ENCODE peak calls at places on chromosome 2, in four cellular contexts. X, E, B and U are unnamed samples.
A peak's percentile ranks its signal among the peaks of the same experiment; 100 is the strongest.

GRCh38 chr2:18883626-18884456 is 294.5 kb upstream of the NT5C1B start:
- DNase-seq in X (peak; percentile 62), E (no peak), B (peak; percentile 17), U (peak; percentile 36)

GRCh38 chr2:195636890-195637289 is 20.1 kb upstream of the SLC39A10 start:
- DNase-seq in X (peak; percentile 25), E (no peak), B (peak; percentile 83), U (peak; percentile 13)

GRCh38 chr2:233331536-233331935 is 22.8 kb upstream of the DGKD start:
- DNase-seq in X (no peak), E (no peak), B (no peak), U (no peak)

GRCh38 chr2:113281920-113282746 is 3.4 kb upstream of the PAX8 start:
- DNase-seq in X (peak; percentile 10), E (no peak), B (no peak), U (no peak)

GRCh38 chr2:241225545-241225944 is 37.1 kb downstream of the ANO7 start:
- DNase-seq in X (no peak), E (no peak), B (no peak), U (no peak)

GRCh38 chr2:174442546-174443510 is 44.0 kb downstream of the GPR155 start:
- DNase-seq in X (peak; percentile 89), E (no peak), B (peak; percentile 73), U (peak; percentile 71)

GRCh38 chr2:12433641-12433990 is 283.1 kb upstream of the TRIB2 start:
- DNase-seq in X (no peak), E (no peak), B (peak; percentile 23), U (no peak)

GRCh38 chr2:41032715-41033114 is 580.8 kb upstream of the SLC8A1 start:
- DNase-seq in X (no peak), E (no peak), B (peak; percentile 13), U (no peak)

GRCh38 chr2:72887836-72888437 is 729 bp downstream of the SPR start:
- DNase-seq in X (peak; percentile 84), E (peak; percentile 85), B (peak; percentile 95), U (peak; percentile 92)

GRCh38 chr2:139609109-139609508 is 828.9 kb upstream of the NXPH2 start:
- DNase-seq in X (no peak), E (no peak), B (no peak), U (no peak)

GRCh38 chr2:237403024-237403882 is 10.7 kb downstream of the COL6A3 start:
- DNase-seq in X (peak; percentile 80), E (no peak), B (peak; percentile 11), U (no peak)

GRCh38 chr2:112493858-112494648 is 12.1 kb downstream of the TTL start:
- DNase-seq in X (peak; percentile 71), E (no peak), B (peak; percentile 18), U (peak; percentile 76)

GRCh38 chr2:240964221-240964853 is 34.1 kb upstream of the SNED1 start:
- DNase-seq in X (no peak), E (no peak), B (no peak), U (no peak)

DNA sequence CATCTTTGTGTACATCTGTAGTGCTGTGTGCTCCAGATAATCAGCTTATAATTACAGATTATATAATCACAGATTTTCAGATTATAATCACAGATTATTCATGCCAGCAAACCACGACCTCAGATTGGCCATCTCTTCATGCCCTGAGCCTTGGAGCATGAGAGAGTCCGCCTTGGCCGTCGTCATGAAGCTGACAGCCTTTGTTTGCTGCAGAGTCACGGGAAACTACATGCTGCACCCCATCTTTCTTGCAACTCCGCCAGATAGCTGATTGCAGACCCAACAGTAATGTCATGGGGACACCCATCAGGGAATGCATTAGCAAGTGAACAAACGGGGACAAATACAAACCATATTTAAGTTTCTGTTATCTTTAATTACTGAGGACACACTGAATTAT is 7.3 kb downstream of the TMEM178A start:
- DNase-seq in X (no peak), E (no peak), B (no peak), U (no peak)
- H3K27me3 ChIP-seq in X (peaks cover 51% of the 10 kb centered on the region), E (peaks cover under 1% of the 10 kb centered on the region), B (no peaks in the 10 kb centered on the region), U (peaks cover 38% of the 10 kb centered on the region)

GRCh38 chr2:37326866-37327634 is 2.4 kb upstream of the PRKD3 start:
- DNase-seq in X (no peak), E (no peak), B (no peak), U (no peak)
- H3K27ac ChIP-seq in X (no peak overlapping the region), E (no peak overlapping the region), B (no peak overlapping the region), U (no peak overlapping the region)

GRCh38 chr2:9225806-9226205 is 19.2 kb downstream of the ASAP2 start:
- DNase-seq in X (no peak), E (no peak), B (no peak), U (no peak)
- H3K18ac ChIP-seq in X (no peak overlapping the region), E (no peak overlapping the region), B (no peak overlapping the region), U (no peak overlapping the region)

DNA sequence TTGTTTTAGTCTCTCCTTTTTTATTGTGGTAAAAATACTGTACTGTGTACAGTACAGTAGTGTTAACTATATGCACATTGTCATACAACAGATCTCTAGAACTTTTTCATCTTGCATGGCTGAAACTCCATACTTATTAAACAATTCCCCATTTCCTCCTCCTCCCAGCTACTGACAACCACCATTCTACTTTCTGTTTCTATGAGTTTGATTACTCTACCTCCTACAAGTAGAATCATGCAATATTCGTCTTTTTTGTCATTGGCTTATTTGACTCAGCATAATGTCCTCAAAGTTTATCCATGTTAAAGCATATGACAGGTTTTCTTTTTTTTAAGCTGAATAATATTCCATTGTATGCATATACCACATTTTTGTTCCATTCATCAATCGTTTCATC is 338.2 kb downstream of the AGPS start:
- DNase-seq in X (no peak), E (no peak), B (no peak), U (no peak)
- H3K27me3 ChIP-seq in X (peaks cover 6% of the 10 kb centered on the region), E (no peaks in the 10 kb centered on the region), B (peaks cover 11% of the 10 kb centered on the region), U (peaks cover 5% of the 10 kb centered on the region)